ENCODE peak calls at places on chromosomes 12 and 14, in five cellular contexts. X, M, C, I and G are unnamed samples.

GRCh38 chr14:61042220-61042619 is 61.2 kb downstream of the SLC38A6 start:
- DNase-seq in X (no peak), I (no peak), M (no peak), C (no peak), G (no peak)

GRCh38 chr12:56413392-56413791 is 35.8 kb downstream of the TIMELESS start:
- DNase-seq in C (no peak), X (no peak), I (no peak), M (no peak), G (no peak)

GRCh38 chr14:56199095-56199975 is 81.1 kb downstream of the PELI2 start:
- DNase-seq in C (peak), M (no peak), X (no peak), I (no peak), G (no peak)

GRCh38 chr14:49294736-49295135 is 291.4 kb downstream of the RPS29 start:
- DNase-seq in M (no peak), C (no peak), X (no peak), I (no peak), G (no peak)

GRCh38 chr12:88833641-88834116 is 253.4 kb upstream of the KITLG start:
- DNase-seq in C (peak), I (no peak), X (no peak), M (no peak), G (no peak)

GRCh38 chr12:13379531-13379930 is 183.0 kb downstream of the EMP1 start:
- DNase-seq in X (no peak), M (no peak), I (no peak), C (no peak), G (no peak)

GRCh38 chr14:69519253-69519661 is 34.7 kb downstream of the PLEKHD1 start:
- DNase-seq in C (no peak), M (no peak), I (no peak), X (no peak), G (no peak)

GRCh38 chr12:100404769-100405407 is 48.0 kb downstream of the SLC17A8 start:
- DNase-seq in M (peak), C (peak), X (no peak), I (no peak), G (no peak)

GRCh38 chr12:92558806-92559205 is 144.0 kb upstream of the PLEKHG7 start:
- DNase-seq in X (no peak), I (no peak), C (peak), M (no peak), G (no peak)

GRCh38 chr12:122834229-122834920 is 882 bp upstream of the HIP1R start:
- DNase-seq in M (no peak), X (no peak), I (no peak), C (peak), G (peak)

GRCh38 chr12:99009654-99010296 is 364.7 kb downstream of the APAF1 start:
- DNase-seq in X (no peak), C (no peak), M (no peak), I (no peak), G (no peak)

GRCh38 chr12:16119618-16120017 is 157.9 kb downstream of the SLC15A5 start:
- DNase-seq in X (no peak), I (no peak), M (no peak), C (no peak), G (no peak)

GRCh38 chr12:50240792-50241114 is 42.6 kb downstream of the LIMA1 start:
- DNase-seq in X (no peak), M (no peak), C (no peak), I (no peak), G (no peak)

GRCh38 chr14:92963301-92964123 is 40.6 kb downstream of the CHGA start:
- DNase-seq in I (no peak), M (no peak), X (no peak), C (no peak), G (no peak)

GRCh38 chr12:53798575-53798974 is 46.8 kb upstream of the CISTR start:
- DNase-seq in C (peak), X (no peak), M (no peak), I (peak), G (peak)

GRCh38 chr14:63283501-63284248 is 35.1 kb downstream of the GPHB5 start:
- DNase-seq in X (no peak), C (no peak), M (no peak), I (no peak), G (no peak)